ENCODE peak calls at places on chromosome 9, in four cellular contexts. A is effector memory CD4-positive, alpha-beta T cell; O is Kasumi-1; R is GM12864. M is an unnamed sample.

GRCh38 chr9:36030871-36031270 is 5.8 kb upstream of the RECK start:
- DNase-seq in A (no peak), O (no peak), R (no peak), M (no peak)

GRCh38 chr9:101751895-101752294 is 13.4 kb upstream of the GRIN3A start:
- DNase-seq in A (no peak), O (no peak), R (no peak), M (no peak)

GRCh38 chr9:14271078-14271673 is 42.8 kb downstream of the NFIB start:
- DNase-seq in A (no peak), O (no peak), R (no peak), M (no peak)

GRCh38 chr9:18888241-18888794 is 144.7 kb downstream of the SAXO1 start:
- DNase-seq in A (no peak), O (no peak), R (no peak), M (no peak)

GRCh38 chr9:90065851-90066250 is 461.0 kb downstream of the GADD45G start:
- DNase-seq in A (no peak), O (no peak), R (no peak), M (no peak)

GRCh38 chr9:121266906-121267650 is 884 bp upstream of the GSN start:
- DNase-seq in A (no peak), O (no peak), R (no peak), M (no peak)

GRCh38 chr9:92534199-92535159 is 1.3 kb downstream of the ECM2 start:
- DNase-seq in A (no peak), O (no peak), R (peak), M (no peak)

GRCh38 chr9:92961627-92962302 is 14.4 kb downstream of the FGD3 start:
- DNase-seq in A (no peak), O (no peak), R (no peak), M (peak)

GRCh38 chr9:129322022-129322621 is 144.1 kb upstream of the IER5L start:
- DNase-seq in A (no peak), O (no peak), R (no peak), M (no peak)

GRCh38 chr9:27539479-27540441 is 10.1 kb upstream of the MOB3B start:
- DNase-seq in A (no peak), O (no peak), R (no peak), M (no peak)

GRCh38 chr9:136324501-136325300 is 2.6 kb upstream of the GPSM1 start:
- DNase-seq in A (no peak), O (no peak), R (no peak), M (no peak)

GRCh38 chr9:35520404-35520790 is 30.5 kb downstream of the RUSC2 start:
- DNase-seq in A (no peak), O (no peak), R (no peak), M (no peak)

GRCh38 chr9:129250786-129251185 is 72.7 kb upstream of the IER5L start:
- DNase-seq in A (no peak), O (no peak), R (no peak), M (no peak)

GRCh38 chr9:128764361-128764760 is 7.4 kb downstream of the ZER1 start:
- DNase-seq in A (no peak), O (no peak), R (no peak), M (no peak)

GRCh38 chr9:133707065-133707760 is 30.9 kb downstream of the SARDH start:
- DNase-seq in A (no peak), O (no peak), R (no peak), M (no peak)

GRCh38 chr9:35110327-35110758 is 5.3 kb downstream of the ATOSB start:
- DNase-seq in A (no peak), O (no peak), R (no peak), M (no peak)

GRCh38 chr9:98442114-98442513 is 186.7 kb upstream of the TBC1D2 start:
- DNase-seq in A (no peak), O (no peak), R (no peak), M (no peak)

GRCh38 chr9:87338075-87338989 is 159.3 kb upstream of the DAPK1 start:
- DNase-seq in A (no peak), O (no peak), R (no peak), M (no peak)

GRCh38 chr9:125551781-125552180 is 155.2 kb downstream of the MAPKAP1 start:
- DNase-seq in A (no peak), O (no peak), R (no peak), M (no peak)

GRCh38 chr9:114745108-114745848 is 60.6 kb downstream of the TNFSF15 start:
- DNase-seq in A (no peak), O (peak), R (no peak), M (no peak)